ENCODE peak calls at places on chromosomes 3 and 15, in ten cellular contexts. P, Q, A, O, H, R, D, J, G and W are unnamed samples.

GRCh38 chr3:71803248-71803647 is 18.3 kb upstream of the PROK2 start:
- DNase-seq in P (no peak), Q (no peak), A (no peak), O (no peak), H (no peak), R (no peak), D (no peak), J (no peak), G (no peak), W (no peak)

GRCh38 chr3:131421957-131422498 is 40.5 kb downstream of the NUDT16 start:
- DNase-seq in P (peak; percentile 11), Q (peak; percentile 13), A (no peak), O (no peak), H (no peak), R (no peak), D (no peak), J (no peak), G (no peak), W (no peak)

GRCh38 chr3:158403013-158403412 is 168.0 kb upstream of the MLF1 start:
- DNase-seq in P (no peak), Q (no peak), A (no peak), O (no peak), H (no peak), R (no peak), D (no peak), J (no peak), G (no peak), W (no peak)

GRCh38 chr15:28017423-28017924 is 81.6 kb downstream of the OCA2 start:
- DNase-seq in P (no peak), Q (no peak), A (no peak), O (no peak), H (no peak), R (peak; percentile 53), D (no peak), J (no peak), G (no peak), W (no peak)

GRCh38 chr3:153881201-153881600 is 240.0 kb upstream of the ARHGEF26 start:
- DNase-seq in P (peak; percentile 52), Q (no peak), A (no peak), O (no peak), H (no peak), R (no peak), D (no peak), J (no peak), G (no peak), W (no peak)

GRCh38 chr3:79846148-79846933 is 78.5 kb upstream of the ROBO1 start:
- DNase-seq in P (no peak), Q (no peak), A (no peak), O (no peak), H (no peak), R (no peak), D (no peak), J (no peak), G (no peak), W (no peak)

GRCh38 chr3:101279765-101280385 is 40.5 kb downstream of the IMPG2 start:
- DNase-seq in P (peak; percentile 53), Q (no peak), A (no peak), O (no peak), H (no peak), R (no peak), D (no peak), J (no peak), G (no peak), W (no peak)

GRCh38 chr3:45871834-45872233 is 14.5 kb upstream of the CCR9 start:
- DNase-seq in P (no peak), Q (no peak), A (no peak), O (no peak), H (no peak), R (no peak), D (no peak), J (no peak), G (no peak), W (no peak)

GRCh38 chr3:121552379-121552778 is 6.6 kb upstream of the POLQ start:
- DNase-seq in P (no peak), Q (no peak), A (no peak), O (no peak), H (no peak), R (no peak), D (no peak), J (no peak), G (no peak), W (no peak)

GRCh38 chr15:58694641-58695398 is 54.7 kb downstream of the ADAM10 start:
- DNase-seq in P (peak; percentile 34), Q (no peak), A (no peak), O (no peak), H (no peak), R (no peak), D (no peak), J (no peak), G (no peak), W (no peak)

GRCh38 chr15:25783607-25784131 is 79.5 kb downstream of the ATP10A start:
- DNase-seq in P (no peak), Q (no peak), A (peak; percentile 54), O (no peak), H (no peak), R (no peak), D (peak; percentile 43), J (peak; percentile 23), G (no peak), W (no peak)

GRCh38 chr15:89374116-89375004 is 39.7 kb upstream of the POLG start:
- DNase-seq in P (no peak), Q (no peak), A (no peak), O (no peak), H (no peak), R (no peak), D (no peak), J (no peak), G (no peak), W (no peak)

GRCh38 chr3:158058775-158059174 is 47.4 kb downstream of the SHOX2 start:
- DNase-seq in P (no peak), Q (no peak), A (no peak), O (no peak), H (no peak), R (no peak), D (no peak), J (no peak), G (no peak), W (no peak)

GRCh38 chr15:91940466-91941381 is 87.2 kb downstream of the SLCO3A1 start:
- DNase-seq in P (no peak), Q (no peak), A (no peak), O (no peak), H (no peak), R (no peak), D (no peak), J (no peak), G (no peak), W (peak; percentile 75)

GRCh38 chr3:170714151-170714550 is 128.3 kb upstream of the SLC7A14 start:
- DNase-seq in P (peak; percentile 90), Q (no peak), A (no peak), O (no peak), H (no peak), R (no peak), D (no peak), J (no peak), G (no peak), W (no peak)

GRCh38 chr3:14297784-14298236 is 104.6 kb upstream of the SLC6A6 start:
- DNase-seq in P (peak; percentile 34), Q (peak; percentile 75), A (peak; percentile 80), O (peak; percentile 69), H (peak; percentile 44), R (no peak), D (no peak), J (no peak), G (no peak), W (no peak)

DNA sequence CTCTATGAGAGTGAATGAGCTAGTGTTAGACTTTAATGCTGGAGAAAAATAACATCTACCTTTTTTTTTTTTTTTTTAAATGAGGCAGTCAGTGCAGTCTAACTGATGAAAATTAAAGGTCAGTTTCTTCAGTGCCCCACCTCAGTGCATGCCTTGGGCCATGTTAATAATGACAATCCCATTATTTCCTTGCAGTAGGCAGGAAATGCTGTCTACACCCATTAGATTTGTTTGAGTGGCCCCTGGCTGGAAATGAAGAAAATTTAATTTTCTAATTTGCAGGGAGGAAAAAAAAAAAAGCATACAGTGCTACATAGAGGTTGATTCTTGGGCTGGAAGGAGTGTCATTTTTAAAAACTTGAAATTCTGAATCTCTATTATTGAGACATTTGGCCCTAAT is 18.2 kb downstream of the FNDC3B start:
- DNase-seq in P (no peak), Q (no peak), A (no peak), O (no peak), H (no peak), R (no peak), D (no peak), J (no peak), G (no peak), W (no peak)
- H3K9me3 ChIP-seq in P (no peaks in the 10 kb centered on the region), Q (no peaks in the 10 kb centered on the region), A (no peaks in the 10 kb centered on the region), O (no peaks in the 10 kb centered on the region), H (no peaks in the 10 kb centered on the region), R (no peaks in the 10 kb centered on the region), D (no peaks in the 10 kb centered on the region), J (no peaks in the 10 kb centered on the region), G (no peaks in the 10 kb centered on the region), W (no peaks in the 10 kb centered on the region)

DNA sequence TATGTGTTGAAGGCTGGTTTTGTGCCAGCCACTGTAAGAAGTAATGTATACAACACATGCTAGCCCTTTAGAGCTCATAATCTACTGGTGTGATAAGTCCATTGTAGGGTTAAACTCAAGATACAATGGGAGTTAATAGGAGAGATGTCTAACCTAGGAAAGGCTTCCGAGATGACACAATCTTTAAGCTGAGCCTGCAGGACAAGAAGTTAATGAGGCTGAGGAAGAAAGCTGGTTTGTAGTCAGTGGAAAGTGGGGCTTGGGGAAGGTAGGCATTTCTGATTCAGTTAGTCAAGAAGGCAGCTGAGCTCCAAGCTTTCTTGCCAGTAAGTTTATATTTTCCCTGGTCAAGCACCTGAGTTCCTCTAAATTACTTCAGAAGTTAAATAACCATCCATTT is 83.0 kb upstream of the TGFBR2 start:
- DNase-seq in P (no peak), Q (no peak), A (no peak), O (no peak), H (no peak), R (no peak), D (no peak), J (no peak), G (no peak), W (no peak)
- H3K9me3 ChIP-seq in P (no peaks in the 10 kb centered on the region), Q (no peaks in the 10 kb centered on the region), A (no peaks in the 10 kb centered on the region), O (no peaks in the 10 kb centered on the region), H (no peaks in the 10 kb centered on the region), R (no peaks in the 10 kb centered on the region), D (no peaks in the 10 kb centered on the region), J (no peaks in the 10 kb centered on the region), G (no peaks in the 10 kb centered on the region), W (no peaks in the 10 kb centered on the region)

DNA sequence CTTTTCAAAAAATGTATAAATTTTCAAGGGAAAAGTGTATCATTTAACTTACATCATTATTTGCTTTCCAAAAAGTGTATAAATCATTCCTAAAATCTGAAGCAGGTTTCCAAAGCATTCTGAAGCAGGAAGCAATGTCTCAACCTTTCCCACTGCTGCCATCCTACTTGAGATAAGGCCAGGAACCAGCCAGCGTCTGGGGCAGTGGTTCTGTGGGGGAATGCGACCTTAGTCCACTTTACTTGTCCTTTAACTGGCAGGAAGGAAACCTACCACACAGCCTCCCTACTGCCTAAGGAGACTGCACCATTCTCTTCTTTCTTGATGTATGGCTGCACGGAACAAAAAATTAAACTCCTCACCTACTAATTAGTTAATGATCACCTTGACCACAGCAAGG is 3.7 kb downstream of the SORD start:
- DNase-seq in P (no peak), Q (no peak), A (no peak), O (no peak), H (no peak), R (no peak), D (no peak), J (no peak), G (no peak), W (no peak)
- H3K9me3 ChIP-seq in P (no peaks in the 10 kb centered on the region), Q (no peaks in the 10 kb centered on the region), A (no peaks in the 10 kb centered on the region), O (no peaks in the 10 kb centered on the region), H (no peaks in the 10 kb centered on the region), R (no peaks in the 10 kb centered on the region), D (no peaks in the 10 kb centered on the region), J (no peaks in the 10 kb centered on the region), G (no peaks in the 10 kb centered on the region), W (no peaks in the 10 kb centered on the region)

GRCh38 chr15:24676431-24676830 is 856 bp downstream of the NPAP1 start:
- DNase-seq in P (no peak), Q (no peak), A (no peak), O (no peak), H (no peak), R (no peak), D (no peak), J (no peak), G (no peak), W (no peak)
- H3K9me3 ChIP-seq in P (no peaks in the 10 kb centered on the region), Q (no peaks in the 10 kb centered on the region), A (no peaks in the 10 kb centered on the region), O (no peaks in the 10 kb centered on the region), H (peaks cover 16% of the 10 kb centered on the region), R (no peaks in the 10 kb centered on the region), D (no peaks in the 10 kb centered on the region), J (peaks cover 58% of the 10 kb centered on the region), G (no peaks in the 10 kb centered on the region), W (no peaks in the 10 kb centered on the region)